ENCODE peak calls at places on chromosomes 11 and 22, in eight cellular contexts. N is thoracic aorta, D is spleen, K is psoas muscle, W is fibroblast of pulmonary artery, I is AG04449, Z is HepG2, M is Peyer's patch. Q is an unnamed sample.

GRCh38 chr11:86473991-86474833 is 99.5 kb downstream of the CCDC81 start:
- DNase-seq in N (no peak), D (no peak), K (peak; percentile 28), W (peak; percentile 34), I (no peak), Z (no peak), M (no peak), Q (peak; percentile 54)

GRCh38 chr11:28673687-28674431 is 565.7 kb downstream of the METTL15 start:
- DNase-seq in N (no peak), D (no peak), K (no peak), W (no peak), I (no peak), Z (no peak), M (no peak), Q (peak; percentile 81)

GRCh38 chr11:116051494-116051893 is 547.3 kb upstream of the CADM1 start:
- DNase-seq in N (no peak), D (no peak), K (no peak), W (no peak), I (no peak), Z (no peak), M (no peak), Q (no peak)

GRCh38 chr22:32720924-32721323 is 80.6 kb upstream of the TIMP3 start:
- DNase-seq in N (no peak), D (no peak), K (no peak), W (peak; percentile 35), I (no peak), Z (peak; percentile 64), M (no peak), Q (no peak)

GRCh38 chr22:23555118-23555517 is 25.0 kb downstream of the IGLL1 start:
- DNase-seq in N (no peak), D (peak; percentile 24), K (no peak), W (no peak), I (no peak), Z (no peak), M (peak; percentile 33), Q (no peak)

GRCh38 chr22:28917747-28918543 is 34.6 kb downstream of the ZNRF3 start:
- DNase-seq in N (no peak), D (no peak), K (no peak), W (peak; percentile 30), I (no peak), Z (peak; percentile 86), M (no peak), Q (no peak)

GRCh38 chr11:65419460-65419772 is 3.2 kb upstream of the NEAT1 start:
- DNase-seq in N (no peak), D (peak; percentile 85), K (peak; percentile 50), W (no peak), I (no peak), Z (no peak), M (peak; percentile 53), Q (no peak)

GRCh38 chr22:27534720-27535125 is 266.8 kb downstream of the MN1 start:
- DNase-seq in N (no peak), D (peak; percentile 11), K (no peak), W (peak; percentile 80), I (peak; percentile 63), Z (peak; percentile 35), M (no peak), Q (peak; percentile 30)

GRCh38 chr11:99200720-99201119 is 180.0 kb downstream of the CNTN5 start:
- DNase-seq in N (no peak), D (no peak), K (no peak), W (no peak), I (no peak), Z (no peak), M (no peak), Q (no peak)

GRCh38 chr22:43047605-43048004 is 32.7 kb upstream of the PACSIN2 start:
- DNase-seq in N (no peak), D (no peak), K (no peak), W (no peak), I (no peak), Z (peak; percentile 78), M (no peak), Q (no peak)

GRCh38 chr22:43053176-43053575 is 36.0 kb downstream of the TTLL1 start:
- DNase-seq in N (no peak), D (no peak), K (no peak), W (no peak), I (no peak), Z (no peak), M (no peak), Q (no peak)

GRCh38 chr22:43050995-43051394 is 36.0 kb upstream of the PACSIN2 start:
- DNase-seq in N (no peak), D (no peak), K (no peak), W (no peak), I (no peak), Z (peak; percentile 77), M (no peak), Q (no peak)
- TF ChIP-seq CTCF in N (no peak), D (no peak), K (no peak), W (no peak), I (no peak), Z (peak; percentile 71), M (no peak), Q (no peak)

GRCh38 chr11:109184376-109184775 is 237.6 kb upstream of the C11orf87 start:
- DNase-seq in N (no peak), D (no peak), K (no peak), W (no peak), I (no peak), Z (no peak), M (no peak), Q (peak; percentile 34)
- TF ChIP-seq CTCF in N (no peak), D (no peak), K (no peak), W (no peak), I (no peak), Z (no peak), M (no peak), Q (no peak)

DNA sequence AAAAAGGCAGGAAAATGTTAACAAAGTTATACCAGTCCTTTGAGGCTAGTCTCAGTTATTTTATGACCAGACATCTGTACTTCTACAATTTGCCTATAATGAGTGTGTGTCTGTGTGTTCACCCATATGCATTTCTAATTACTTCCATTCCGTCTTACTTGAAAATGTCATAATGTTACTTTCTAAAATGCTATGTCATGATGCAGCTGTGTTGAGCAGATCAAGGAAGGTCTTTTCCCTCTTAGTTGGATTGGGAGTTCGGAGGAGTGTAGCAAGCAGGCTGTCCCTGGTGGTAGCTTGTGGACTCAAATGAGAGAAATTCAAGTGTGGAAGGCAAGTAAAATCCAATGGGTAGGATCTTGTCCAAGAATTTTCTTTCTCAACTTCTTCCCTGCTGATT is 3.0 kb downstream of the SNX19 start:
- DNase-seq in N (no peak), D (no peak), K (no peak), W (no peak), I (no peak), Z (no peak), M (no peak), Q (no peak)
- TF ChIP-seq CTCF in N (no peak), D (no peak), K (no peak), W (no peak), I (no peak), Z (no peak), M (no peak), Q (no peak)

GRCh38 chr11:92738281-92738680 is 231.2 kb upstream of the MTNR1B start:
- DNase-seq in N (no peak), D (no peak), K (no peak), W (peak; percentile 5), I (no peak), Z (no peak), M (no peak), Q (no peak)

GRCh38 chr11:92740251-92740650 is 229.2 kb upstream of the MTNR1B start:
- DNase-seq in N (no peak), D (no peak), K (no peak), W (no peak), I (no peak), Z (no peak), M (no peak), Q (no peak)

GRCh38 chr11:92739020-92739419 is 230.4 kb upstream of the MTNR1B start:
- DNase-seq in N (no peak), D (no peak), K (no peak), W (peak; percentile 58), I (peak; percentile 7), Z (no peak), M (no peak), Q (peak; percentile 24)

GRCh38 chr11:92735039-92735438 is 234.4 kb upstream of the MTNR1B start:
- DNase-seq in N (no peak), D (no peak), K (no peak), W (no peak), I (no peak), Z (no peak), M (no peak), Q (peak; percentile 19)
- TF ChIP-seq CTCF in N (no peak), D (peak; percentile 29), K (no peak), W (peak; percentile 28), I (peak; percentile 8), Z (no peak), M (peak; percentile 17), Q (peak; percentile 48)

DNA sequence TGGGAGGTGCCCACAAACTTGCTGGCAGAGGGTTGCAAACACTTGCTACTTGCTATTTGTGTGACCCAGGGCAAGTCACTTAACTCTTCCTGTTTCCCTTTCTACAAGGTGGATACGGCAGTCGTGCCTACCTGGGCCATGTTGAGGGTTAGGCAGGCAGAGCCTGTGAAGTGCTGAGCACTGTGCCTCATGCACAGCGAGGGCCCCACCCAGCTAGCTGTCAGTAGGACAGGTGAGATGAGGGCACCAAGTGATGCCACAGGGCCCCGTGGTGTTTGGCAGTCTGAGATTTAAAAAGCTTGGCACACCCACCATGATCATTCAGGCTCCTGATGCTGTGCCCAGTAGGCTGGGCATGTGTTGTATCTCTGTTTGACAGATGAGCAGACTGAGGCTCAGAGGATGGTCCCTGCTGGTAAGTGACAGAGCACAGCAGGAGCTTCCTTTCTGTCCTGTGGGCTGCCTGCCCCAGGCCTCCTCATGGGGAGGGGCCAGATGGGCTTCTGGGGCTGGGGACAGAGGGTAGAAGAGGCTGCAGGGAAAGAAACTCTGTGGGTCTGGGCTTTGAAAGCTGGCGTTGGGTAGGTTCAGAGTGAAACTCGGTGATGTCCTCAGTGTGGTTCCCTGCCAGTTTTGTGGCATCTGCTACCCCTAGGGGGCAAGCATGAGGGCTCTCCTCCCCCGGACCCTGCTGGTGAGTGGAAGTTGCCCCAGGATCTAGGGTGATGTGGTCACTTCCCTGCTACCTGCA is 59.3 kb downstream of the TSPAN18 start:
- DNase-seq in N (no peak), D (peak; percentile 51), K (no peak), W (no peak), I (no peak), Z (no peak), M (no peak), Q (no peak)
- TF ChIP-seq CTCF in N (no peak), D (no peak), K (no peak), W (peak; percentile 2), I (peak; percentile 25), Z (no peak), M (no peak), Q (no peak)

GRCh38 chr11:127230392-127230791 is 229.8 kb upstream of the KIRREL3 start:
- DNase-seq in N (no peak), D (no peak), K (no peak), W (no peak), I (no peak), Z (no peak), M (no peak), Q (no peak)
- TF ChIP-seq CTCF in N (no peak), D (no peak), K (no peak), W (no peak), I (no peak), Z (no peak), M (no peak), Q (no peak)

GRCh38 chr22:46774456-46775363 is 12.3 kb downstream of the TBC1D22A start:
- DNase-seq in N (no peak), D (peak; percentile 91), K (no peak), W (no peak), I (no peak), Z (no peak), M (peak; percentile 84), Q (no peak)
- TF ChIP-seq CTCF in N (no peak), D (no peak), K (no peak), W (no peak), I (no peak), Z (no peak), M (no peak), Q (no peak)

Q was measured in epithelial cell of esophagus.